ENCODE peak calls at places on chromosomes 5 and 9, in seven cellular contexts. A, Q, N, L, P, O and F are unnamed samples.
A peak's percentile ranks its signal among the peaks of the same experiment; 100 is the strongest.

GRCh38 chr9:129068110-129068509 is 12.8 kb upstream of the DOLPP1 start:
- DNase-seq in N (no peak), A (no peak), L (no peak), P (no peak), O (no peak), Q (no peak), F (no peak)

GRCh38 chr5:655406-655805 is 37.7 kb downstream of the TPPP start:
- DNase-seq in Q (no peak), A (no peak), O (no peak), L (no peak), N (no peak), P (no peak), F (no peak)

GRCh38 chr9:14306672-14307646 is 7.0 kb downstream of the NFIB start:
- DNase-seq in P (no peak), A (no peak), O (no peak), L (no peak), N (no peak), Q (no peak), F (no peak)

GRCh38 chr5:68464424-68464823 is 248.9 kb downstream of the PIK3R1 start:
- DNase-seq in Q (no peak), P (no peak), O (peak; percentile 22), A (no peak), N (no peak), L (no peak), F (no peak)

GRCh38 chr9:83649080-83649479 is 26.1 kb downstream of the IDNK start:
- DNase-seq in P (peak; percentile 51), L (no peak), O (peak; percentile 72), Q (peak; percentile 77), N (peak; percentile 46), A (peak; percentile 6), F (peak; percentile 49)

GRCh38 chr9:79764377-79764776 is 192.6 kb downstream of the TLE4 start:
- DNase-seq in P (no peak), Q (peak; percentile 3), O (no peak), A (no peak), L (no peak), N (no peak), F (no peak)

GRCh38 chr5:53433036-53433435 is 47.4 kb upstream of the FST start:
- DNase-seq in L (no peak), O (no peak), N (no peak), Q (no peak), P (peak; percentile 24), A (no peak), F (no peak)

GRCh38 chr5:140202078-140202477 is 27.1 kb downstream of the CYSTM1 start:
- DNase-seq in Q (no peak), O (no peak), A (no peak), P (no peak), L (no peak), N (no peak), F (no peak)

GRCh38 chr5:149409268-149409948 is 30.3 kb upstream of the IL17B start:
- DNase-seq in O (no peak), P (no peak), A (no peak), Q (no peak), L (no peak), N (no peak), F (no peak)

GRCh38 chr5:73945505-73945904 is 319.5 kb downstream of the ARHGEF28 start:
- DNase-seq in N (no peak), O (peak; percentile 27), Q (no peak), A (no peak), L (no peak), P (no peak), F (no peak)

GRCh38 chr5:56987171-56987570 is 35.2 kb upstream of the MIER3 start:
- DNase-seq in L (no peak), P (no peak), N (no peak), A (no peak), O (no peak), Q (no peak), F (no peak)

GRCh38 chr5:36720688-36721087 is 114.3 kb downstream of the SLC1A3 start:
- DNase-seq in A (no peak), N (no peak), O (no peak), L (no peak), P (no peak), Q (no peak), F (no peak)
- H3K4me3 ChIP-seq in A (no peak overlapping the region), N (no peak overlapping the region), O (no peak overlapping the region), L (peak overlapping the region; percentile 60), P (no peak overlapping the region), Q (no peak overlapping the region), F (no peak overlapping the region)

DNA sequence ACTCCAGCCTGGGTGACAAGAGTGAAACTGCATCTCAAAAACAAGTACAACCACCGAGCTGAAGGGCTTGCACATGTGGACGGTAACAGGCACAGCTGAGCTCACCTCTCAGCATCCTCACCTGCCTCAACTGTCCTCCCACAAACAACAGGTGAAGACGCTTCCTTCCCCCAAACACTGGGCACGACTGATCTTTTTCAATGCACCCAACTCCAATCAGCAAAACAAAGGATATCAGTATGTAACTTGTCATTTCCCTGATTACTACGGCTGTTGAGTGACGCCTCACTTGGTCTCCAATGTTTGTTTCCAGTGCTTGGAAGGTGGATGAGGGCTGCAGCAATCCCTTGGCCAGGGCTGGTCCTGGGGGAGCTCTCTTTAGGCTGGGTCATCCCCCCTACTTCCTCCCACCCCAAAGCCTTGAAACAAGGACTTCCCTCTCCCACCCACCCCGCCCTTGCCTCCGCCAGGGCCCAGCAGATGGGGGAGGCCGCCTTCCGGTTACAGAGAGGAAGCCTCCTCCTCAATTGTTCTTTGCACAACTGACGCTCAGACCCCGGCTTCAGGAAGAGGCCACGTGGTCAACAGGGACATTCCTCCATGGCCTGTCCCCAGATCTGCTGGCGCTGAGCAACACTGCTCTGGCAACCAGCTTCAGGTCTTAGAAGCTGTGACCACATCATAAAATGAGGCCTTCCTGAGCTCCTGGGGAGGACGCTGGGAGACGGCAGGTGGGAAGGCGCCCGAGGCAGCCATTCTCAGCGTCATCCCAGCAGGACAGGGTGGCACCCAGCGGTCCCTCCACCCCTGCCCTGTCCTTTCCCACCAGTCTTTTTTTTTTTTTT is 5.9 kb downstream of the FAM78A start:
- DNase-seq in Q (no peak), P (no peak), N (no peak), L (no peak), O (peak; percentile 94), A (no peak), F (no peak)
- H3K4me1 ChIP-seq in Q (no peaks in the 10 kb centered on the region), P (peaks cover 75% of the 10 kb centered on the region), N (peaks cover 3% of the 10 kb centered on the region), L (peaks cover 46% of the 10 kb centered on the region), O (peaks cover 47% of the 10 kb centered on the region), A (no peaks in the 10 kb centered on the region), F (peaks cover 13% of the 10 kb centered on the region)

GRCh38 chr5:7078901-7079300 is 317.0 kb upstream of the ADCY2 start:
- DNase-seq in Q (peak; percentile 10), L (no peak), P (no peak), O (no peak), N (peak; percentile 31), A (no peak), F (peak; percentile 30)
- TF ChIP-seq YY1 in Q (no peak), L (no peak), P (no peak), O (no peak), N (no peak), A (no peak), F (no peak)

GRCh38 chr9:86591472-86591871 is 237.3 kb upstream of the TUT7 start:
- DNase-seq in O (no peak), A (no peak), N (no peak), P (no peak), L (no peak), Q (no peak), F (no peak)

GRCh38 chr9:86589273-86589672 is 235.1 kb upstream of the TUT7 start:
- DNase-seq in Q (no peak), L (no peak), N (no peak), O (peak; percentile 5), P (no peak), A (no peak), F (no peak)

GRCh38 chr9:86580688-86581087 is 226.5 kb upstream of the TUT7 start:
- DNase-seq in O (no peak), A (no peak), P (no peak), Q (no peak), N (no peak), L (no peak), F (no peak)

GRCh38 chr9:86586144-86586494 is 231.9 kb upstream of the TUT7 start:
- DNase-seq in L (no peak), N (no peak), Q (no peak), A (no peak), P (no peak), O (no peak), F (no peak)

DNA sequence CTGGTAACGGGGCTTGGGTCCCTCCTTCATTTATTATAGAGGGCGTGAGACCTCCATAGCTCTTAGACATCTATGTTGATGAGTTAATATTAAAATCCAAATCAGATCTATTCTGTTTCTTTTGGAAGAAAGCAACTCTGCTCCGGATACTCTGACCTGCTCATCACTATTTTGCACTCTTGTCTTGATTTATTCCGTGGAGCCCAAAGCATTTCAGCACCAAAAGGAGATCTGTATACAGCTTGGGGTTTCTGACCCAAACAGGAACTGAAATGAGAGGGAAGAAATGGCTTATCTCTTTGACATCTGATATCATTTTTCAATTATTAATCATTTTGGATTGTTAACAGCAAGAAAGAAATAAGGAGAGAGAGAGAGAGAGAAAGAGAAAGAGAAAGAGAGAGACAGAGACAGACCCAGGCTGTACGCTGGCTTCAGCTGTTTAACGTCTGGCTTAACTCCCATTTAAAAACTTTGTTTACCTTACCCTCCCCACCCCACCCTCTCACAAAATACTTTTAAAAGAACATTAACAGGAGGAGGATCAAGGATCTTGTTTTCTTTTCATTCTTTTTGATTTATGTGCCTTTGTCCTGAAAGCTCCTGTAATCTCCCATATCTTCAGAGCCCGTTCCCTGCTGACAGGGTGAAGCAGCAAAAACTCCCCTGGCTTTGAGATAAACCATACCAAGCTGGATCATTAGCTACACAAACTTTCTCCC is 231.4 kb upstream of the TUT7 start:
- DNase-seq in O (no peak), L (no peak), Q (no peak), N (no peak), P (no peak), A (no peak), F (no peak)
- H3K4me3 ChIP-seq in O (no peak overlapping the region), L (no peak overlapping the region), Q (peak overlapping the region; percentile 30), N (no peak overlapping the region), P (no peak overlapping the region), A (no peak overlapping the region), F (no peak overlapping the region)

GRCh38 chr9:116320180-116320799 is 166.7 kb downstream of the PAPPA start:
- DNase-seq in L (no peak), P (no peak), O (peak; percentile 27), A (no peak), N (no peak), Q (no peak), F (no peak)

GRCh38 chr9:116323571-116323970 is 170.0 kb downstream of the PAPPA start:
- DNase-seq in P (no peak), L (no peak), Q (no peak), N (no peak), O (no peak), A (no peak), F (no peak)

GRCh38 chr9:116323012-116323411 is 169.4 kb downstream of the PAPPA start:
- DNase-seq in P (no peak), L (no peak), A (no peak), N (no peak), Q (peak; percentile 42), O (no peak), F (no peak)

GRCh38 chr9:116319480-116319879 is 165.9 kb downstream of the PAPPA start:
- DNase-seq in P (no peak), L (no peak), O (no peak), N (no peak), A (no peak), Q (no peak), F (no peak)

GRCh38 chr9:116322521-116322920 is 168.9 kb downstream of the PAPPA start:
- DNase-seq in N (no peak), Q (no peak), P (no peak), A (no peak), O (no peak), L (no peak), F (no peak)
- H3K4me1 ChIP-seq in N (peaks cover 6% of the 10 kb centered on the region), Q (peaks cover 18% of the 10 kb centered on the region), P (peaks cover 16% of the 10 kb centered on the region), A (no peaks in the 10 kb centered on the region), O (peaks cover 10% of the 10 kb centered on the region), L (no peaks in the 10 kb centered on the region), F (peaks cover 8% of the 10 kb centered on the region)

GRCh38 chr5:39177629-39177959 is 41.8 kb downstream of the FYB1 start:
- DNase-seq in A (no peak), L (peak; percentile 21), P (no peak), Q (no peak), N (no peak), O (peak; percentile 45), F (no peak)
- TF ChIP-seq YY1 in A (no peak), L (no peak), P (no peak), Q (no peak), N (no peak), O (no peak), F (no peak)